ENCODE peak calls at places on chromosomes 13 and 19, in eight cellular contexts. P, T, D, C, F, O, J and N are unnamed samples.

GRCh38 chr19:311813-312261 is 20.6 kb upstream of the PLPP2 start:
- DNase-seq in P (no peak), T (no peak), D (no peak), C (no peak), F (no peak), O (no peak), J (no peak), N (no peak)

GRCh38 chr19:51641648-51642047 is 5.0 kb downstream of the SIGLEC14 start:
- DNase-seq in P (no peak), T (no peak), D (no peak), C (no peak), F (no peak), O (no peak), J (no peak), N (no peak)

GRCh38 chr19:13723206-13723605 is 41.1 kb upstream of the MRI1 start:
- DNase-seq in P (no peak), T (no peak), D (peak), C (no peak), F (no peak), O (peak), J (no peak), N (no peak)

GRCh38 chr13:80977168-80977567 is 636.2 kb upstream of the SPRY2 start:
- DNase-seq in P (no peak), T (no peak), D (no peak), C (no peak), F (no peak), O (no peak), J (no peak), N (no peak)

GRCh38 chr19:4671182-4671851 is 1.2 kb upstream of the MYDGF start:
- DNase-seq in P (no peak), T (no peak), D (peak), C (no peak), F (no peak), O (no peak), J (no peak), N (no peak)

GRCh38 chr19:917323-918151 is at the start of gene KISS1R:
- DNase-seq in P (peak), T (peak), D (no peak), C (no peak), F (no peak), O (no peak), J (no peak), N (no peak)

GRCh38 chr13:52862358-52863206 is 14.1 kb upstream of the PCDH8 start:
- DNase-seq in P (peak), T (peak), D (peak), C (no peak), F (no peak), O (no peak), J (peak), N (no peak)

GRCh38 chr19:18000981-18001836 is 6.8 kb upstream of the ARRDC2 start:
- DNase-seq in P (peak), T (peak), D (peak), C (peak), F (peak), O (peak), J (peak), N (peak)

GRCh38 chr19:21065336-21065735 is 16.7 kb upstream of the ZNF714 start:
- DNase-seq in P (no peak), T (no peak), D (no peak), C (no peak), F (no peak), O (no peak), J (no peak), N (no peak)

GRCh38 chr13:66348745-66349720 is 881.1 kb downstream of the PCDH9 start:
- DNase-seq in P (no peak), T (no peak), D (no peak), C (no peak), F (no peak), O (no peak), J (no peak), N (peak)

GRCh38 chr13:109154146-109154545 is 524.7 kb downstream of the MYO16 start:
- DNase-seq in P (no peak), T (no peak), D (no peak), C (no peak), F (no peak), O (peak), J (no peak), N (no peak)

GRCh38 chr13:31192306-31192705 is 7.5 kb upstream of the B3GLCT start:
- DNase-seq in P (no peak), T (no peak), D (no peak), C (no peak), F (no peak), O (no peak), J (no peak), N (peak)

GRCh38 chr19:50486823-50487515 is 10.3 kb upstream of the GARIN5A start:
- DNase-seq in P (peak), T (peak), D (peak), C (peak), F (peak), O (peak), J (peak), N (no peak)